ENCODE peak calls at places on chromosome X, in six cellular contexts. F is stimulated activated CD4-positive, alpha-beta T cell treated with anti-CD3 and anti-CD28 coated beads, TNF-alpha, amount 100 ng/mL, for 48 hours; L is body of pancreas; Y is neural crest cell; O is mucosa of descending colon; T is AG10803. W is an unnamed sample.

GRCh38 chrX:151754641-151755215 is 20.2 kb downstream of the CNGA2 start:
- DNase-seq in T (no peak), L (no peak), F (no peak), Y (no peak), O (no peak), W (no peak)

GRCh38 chrX:134571831-134572230 is 86.4 kb downstream of the PLAC1 start:
- DNase-seq in O (no peak), Y (no peak), L (no peak), T (peak; percentile 41), F (no peak), W (no peak)

GRCh38 chrX:38882894-38883620 is 81.8 kb downstream of the MID1IP1 start:
- DNase-seq in F (no peak), O (no peak), T (peak; percentile 83), Y (no peak), L (peak; percentile 21), W (no peak)

GRCh38 chrX:31499120-31499519 is 427.3 kb upstream of the FTHL17 start:
- DNase-seq in O (no peak), T (peak; percentile 9), L (no peak), F (no peak), Y (no peak), W (no peak)

GRCh38 chrX:24282381-24283121 is 31.3 kb downstream of the SUPT20HL2 start:
- DNase-seq in O (no peak), F (no peak), T (peak; percentile 53), Y (no peak), L (peak; percentile 40), W (peak; percentile 21)

GRCh38 chrX:27675493-27675892 is 85.3 kb downstream of the DCAF8L2 start:
- DNase-seq in F (no peak), O (no peak), L (no peak), T (peak; percentile 4), Y (no peak), W (no peak)

GRCh38 chrX:101749436-101749835 is 89.8 kb upstream of the ARMCX2 start:
- DNase-seq in L (no peak), O (no peak), T (peak; percentile 0), Y (no peak), F (no peak), W (no peak)

GRCh38 chrX:15301924-15302323 is 13.5 kb downstream of the ASB11 start:
- DNase-seq in F (no peak), L (peak; percentile 88), O (no peak), Y (no peak), T (peak; percentile 40), W (peak; percentile 16)

GRCh38 chrX:21487832-21488231 is 113.6 kb downstream of the CNKSR2 start:
- DNase-seq in Y (no peak), T (no peak), O (no peak), F (no peak), L (no peak), W (no peak)

GRCh38 chrX:13533726-13534125 is 35.7 kb upstream of the EGFL6 start:
- DNase-seq in F (no peak), O (no peak), Y (no peak), T (peak; percentile 72), L (no peak), W (no peak)

GRCh38 chrX:108261541-108262218 is 170.1 kb downstream of the ATG4A start:
- DNase-seq in O (no peak), L (no peak), T (no peak), F (no peak), Y (no peak), W (no peak)

GRCh38 chrX:137212078-137212632 is 178.4 kb upstream of the GPR101 start:
- DNase-seq in L (no peak), O (no peak), T (no peak), Y (no peak), F (no peak), W (no peak)